ENCODE peak calls at places on chromosomes 16 and 17, in ten cellular contexts. L is EL; M is C1 segment of cervical spinal cord; O is mucosa of descending colon; R is AG04450; F is HCT116; G is fibroblast of pulmonary artery; Y is memory B cell; J is stimulated activated naive B cell treated with anti-CD40 and anti-IgM and Interleukin-4, amounts not matched to agents 10 μg/mL and 1 μg/mL and 100 μg/mL, for 72 hours; C is heart right ventricle. U is an unnamed sample.

GRCh38 chr17:4833178-4833940 is at the start of gene MINK1:
- DNase-seq in J (peak), O (peak), C (peak), M (peak), F (peak), G (peak), R (peak), L (peak), Y (peak), U (peak)

GRCh38 chr17:66351701-66352100 is 49.3 kb downstream of the PRKCA start:
- DNase-seq in L (no peak), J (no peak), O (no peak), R (no peak), Y (no peak), F (no peak), G (no peak), M (no peak), C (no peak), U (no peak)

GRCh38 chr17:418421-418751 is 65.8 kb upstream of the RPH3AL start:
- DNase-seq in O (no peak), J (no peak), F (no peak), M (no peak), L (no peak), C (no peak), R (no peak), Y (no peak), G (no peak), U (no peak)

GRCh38 chr17:49406791-49407190 is 7.9 kb downstream of the PHB1 start:
- DNase-seq in F (no peak), M (no peak), Y (no peak), O (no peak), L (no peak), C (no peak), J (no peak), R (no peak), G (no peak), U (no peak)

GRCh38 chr16:75138636-75139035 is 9.7 kb upstream of the ZFP1 start:
- DNase-seq in R (no peak), G (peak), Y (no peak), M (no peak), J (no peak), F (no peak), O (no peak), C (no peak), L (peak), U (no peak)

GRCh38 chr16:72195609-72196008 is 23.7 kb upstream of the PMFBP1 start:
- DNase-seq in F (no peak), J (no peak), O (no peak), R (no peak), M (no peak), C (no peak), L (no peak), Y (no peak), G (no peak), U (no peak)

GRCh38 chr16:28538733-28539596 is at the start of gene NUPR1:
- DNase-seq in F (no peak), G (peak), M (peak), J (no peak), C (peak), O (peak), Y (no peak), L (peak), R (peak), U (peak)

GRCh38 chr17:57017625-57018024 is 39.7 kb downstream of the SCPEP1 start:
- DNase-seq in F (no peak), R (no peak), O (no peak), Y (no peak), J (no peak), L (no peak), C (no peak), M (no peak), G (no peak), U (no peak)

GRCh38 chr16:79628501-79628975 is 28.0 kb upstream of the MAF start:
- DNase-seq in M (no peak), L (peak), Y (no peak), R (peak), F (no peak), G (peak), C (no peak), O (no peak), J (peak), U (no peak)

GRCh38 chr16:31409433-31409832 is 16.3 kb downstream of the ITGAD start:
- DNase-seq in R (no peak), C (no peak), O (no peak), F (peak), G (peak), M (no peak), J (no peak), Y (no peak), L (peak), U (no peak)

GRCh38 chr17:61072648-61073047 is 327.0 kb upstream of the TBX2 start:
- DNase-seq in O (no peak), G (no peak), F (no peak), L (peak), J (no peak), R (no peak), M (no peak), C (no peak), Y (no peak), U (no peak)

GRCh38 chr17:80983545-80983944 is 8.1 kb upstream of the CHMP6 start:
- DNase-seq in M (no peak), O (peak), F (no peak), G (no peak), J (no peak), L (no peak), R (no peak), C (no peak), Y (no peak), U (no peak)

GRCh38 chr17:17313350-17313991 is 10.3 kb downstream of the NT5M start:
- DNase-seq in Y (peak), L (peak), O (peak), F (peak), C (peak), G (peak), R (no peak), J (peak), M (no peak), U (no peak)

GRCh38 chr16:65180986-65181710 is 59.3 kb upstream of the CDH11 start:
- DNase-seq in J (no peak), R (no peak), O (no peak), L (no peak), F (no peak), Y (no peak), G (no peak), C (no peak), M (no peak), U (no peak)

GRCh38 chr17:28579526-28579925 is 2.8 kb upstream of the ALDOC start:
- DNase-seq in O (no peak), M (no peak), J (no peak), R (no peak), F (no peak), Y (no peak), G (no peak), L (no peak), C (no peak), U (no peak)

GRCh38 chr17:79670537-79671386 is 59.9 kb upstream of the RBFOX3 start:
- DNase-seq in M (no peak), O (no peak), L (no peak), R (no peak), C (no peak), F (no peak), Y (no peak), G (no peak), J (no peak), U (no peak)

GRCh38 chr17:82642022-82642421 is 6.2 kb downstream of the WDR45B start:
- DNase-seq in C (no peak), L (no peak), F (no peak), M (no peak), G (no peak), O (no peak), J (no peak), R (no peak), Y (no peak), U (no peak)

GRCh38 chr17:70093163-70093562 is 18.1 kb downstream of the KCNJ16 start:
- DNase-seq in L (no peak), F (no peak), O (no peak), J (no peak), Y (no peak), R (no peak), C (no peak), G (no peak), M (no peak), U (no peak)

GRCh38 chr17:38604479-38605229 is 1.1 kb downstream of the SRCIN1 start:
- DNase-seq in C (no peak), O (no peak), G (no peak), R (no peak), M (peak), J (no peak), F (no peak), L (no peak), Y (no peak), U (peak)

GRCh38 chr17:69733171-69734014 is 318.9 kb downstream of the MAP2K6 start:
- DNase-seq in G (peak), C (peak), L (peak), R (peak), O (no peak), M (no peak), J (no peak), F (no peak), Y (no peak), U (no peak)

GRCh38 chr16:80263181-80263823 is 277.5 kb upstream of the DYNLRB2 start:
- DNase-seq in R (no peak), F (no peak), Y (no peak), O (no peak), M (no peak), L (no peak), C (no peak), G (no peak), J (no peak), U (no peak)